ENCODE peak calls at places on chromosomes 12 and 14, in seven cellular contexts. Y is H9, B is IMR-90, W is neuronal stem cell, H is mesendoderm, C is H1, L is trophoblast cell. P is an unnamed sample.

GRCh38 chr14:64502476-64503183 is 1.0 kb downstream of the ZBTB25 start:
- DNase-seq in Y (no peak), B (peak; percentile 16), W (no peak), H (peak; percentile 47), C (no peak), L (peak; percentile 77), P (no peak)

GRCh38 chr14:66330916-66331315 is 155.3 kb upstream of the CCDC196 start:
- DNase-seq in Y (no peak), B (no peak), W (no peak), H (no peak), C (no peak), L (no peak), P (no peak)

GRCh38 chr14:96581026-96581425 is 78.8 kb downstream of the PAPOLA start:
- DNase-seq in Y (no peak), B (no peak), W (no peak), H (no peak), C (no peak), L (no peak), P (no peak)

GRCh38 chr14:76937181-76938091 is 91.1 kb downstream of the IRF2BPL start:
- DNase-seq in Y (no peak), B (peak; percentile 91), W (no peak), H (peak; percentile 92), C (no peak), L (no peak), P (peak; percentile 84)

GRCh38 chr12:19150273-19150895 is 20.9 kb downstream of the PLEKHA5 start:
- DNase-seq in Y (no peak), B (no peak), W (no peak), H (no peak), C (no peak), L (peak; percentile 33), P (peak; percentile 72)

GRCh38 chr12:103877934-103878510 is 37.0 kb upstream of the NT5DC3 start:
- DNase-seq in Y (peak; percentile 74), B (peak; percentile 68), W (peak; percentile 42), H (peak; percentile 80), C (peak; percentile 60), L (peak; percentile 89), P (peak; percentile 76)

GRCh38 chr12:10672231-10672868 is 1.5 kb downstream of the STYK1 start:
- DNase-seq in Y (no peak), B (no peak), W (no peak), H (no peak), C (no peak), L (no peak), P (no peak)

GRCh38 chr12:108799528-108800243 is 57.7 kb downstream of the SSH1 start:
- DNase-seq in Y (no peak), B (no peak), W (no peak), H (no peak), C (no peak), L (no peak), P (no peak)

GRCh38 chr12:16118586-16118985 is 158.9 kb downstream of the SLC15A5 start:
- DNase-seq in Y (peak; percentile 39), B (no peak), W (peak; percentile 21), H (peak; percentile 93), C (no peak), L (no peak), P (no peak)

GRCh38 chr14:70416717-70417349 is at the start of gene SYNJ2BP:
- DNase-seq in Y (peak; percentile 88), B (peak; percentile 70), W (peak; percentile 18), H (peak; percentile 91), C (peak; percentile 78), L (peak; percentile 77), P (peak; percentile 77)

GRCh38 chr12:75816892-75817291 is 214.7 kb downstream of the PHLDA1 start:
- DNase-seq in Y (no peak), B (peak; percentile 79), W (no peak), H (no peak), C (no peak), L (no peak), P (peak; percentile 65)

GRCh38 chr14:61566537-61567225 is 128.6 kb upstream of the HIF1A start:
- DNase-seq in Y (no peak), B (peak; percentile 76), W (no peak), H (no peak), C (no peak), L (peak; percentile 82), P (peak; percentile 66)

GRCh38 chr12:50520345-50520744 is 15.6 kb downstream of the DIP2B start:
- DNase-seq in Y (no peak), B (no peak), W (no peak), H (no peak), C (no peak), L (no peak), P (no peak)

GRCh38 chr12:90896164-90896563 is 58.8 kb downstream of the CCER1 start:
- DNase-seq in Y (no peak), B (peak; percentile 82), W (no peak), H (peak; percentile 93), C (no peak), L (peak; percentile 66), P (peak; percentile 64)

GRCh38 chr14:47447076-47447475 is 228.3 kb downstream of the MDGA2 start:
- DNase-seq in Y (no peak), B (no peak), W (no peak), H (peak; percentile 63), C (no peak), L (no peak), P (no peak)

GRCh38 chr12:64258576-64258975 is 36.5 kb upstream of the KICS2 start:
- DNase-seq in Y (no peak), B (peak; percentile 16), W (no peak), H (peak; percentile 22), C (no peak), L (no peak), P (no peak)
- H3K18ac ChIP-seq in Y (no peak overlapping the region), B (no peak overlapping the region), W (no peak overlapping the region), H (no peak overlapping the region), C (no peak overlapping the region), L (no peak overlapping the region), P (no peak overlapping the region)

GRCh38 chr12:5964913-5965900 is 20.1 kb upstream of the ANO2 start:
- DNase-seq in Y (peak; percentile 70), B (no peak), W (no peak), H (peak; percentile 32), C (peak; percentile 60), L (no peak), P (no peak)

GRCh38 chr12:5965950-5966383 is 20.9 kb upstream of the ANO2 start:
- DNase-seq in Y (peak; percentile 80), B (peak; percentile 34), W (peak; percentile 41), H (peak; percentile 69), C (peak; percentile 81), L (peak; percentile 79), P (peak; percentile 56)

GRCh38 chr12:5966486-5967095 is 21.5 kb upstream of the ANO2 start:
- DNase-seq in Y (no peak), B (no peak), W (no peak), H (no peak), C (no peak), L (no peak), P (no peak)

GRCh38 chr12:5960783-5961182 is 15.7 kb upstream of the ANO2 start:
- DNase-seq in Y (peak; percentile 69), B (no peak), W (no peak), H (peak; percentile 42), C (no peak), L (no peak), P (no peak)

GRCh38 chr12:5963515-5963914 is 18.5 kb upstream of the ANO2 start:
- DNase-seq in Y (no peak), B (no peak), W (no peak), H (no peak), C (no peak), L (peak; percentile 75), P (no peak)
- H3K18ac ChIP-seq in Y (no peak overlapping the region), B (no peak overlapping the region), W (no peak overlapping the region), H (no peak overlapping the region), C (peak overlapping the region; percentile 4), L (no peak overlapping the region), P (no peak overlapping the region)

GRCh38 chr12:39923364-39923763 is 182.5 kb downstream of the SLC2A13 start:
- DNase-seq in Y (no peak), B (no peak), W (no peak), H (no peak), C (no peak), L (no peak), P (no peak)
- H3K18ac ChIP-seq in Y (no peak overlapping the region), B (no peak overlapping the region), W (no peak overlapping the region), H (no peak overlapping the region), C (no peak overlapping the region), L (no peak overlapping the region), P (no peak overlapping the region)

GRCh38 chr14:80200093-80200492 is 11.2 kb downstream of the DIO2 start:
- DNase-seq in Y (no peak), B (no peak), W (no peak), H (no peak), C (no peak), L (peak; percentile 33), P (no peak)
- H3K18ac ChIP-seq in Y (no peak overlapping the region), B (no peak overlapping the region), W (no peak overlapping the region), H (no peak overlapping the region), C (no peak overlapping the region), L (no peak overlapping the region), P (no peak overlapping the region)